ENCODE peak calls at places on chromosomes 3 and 15, in nine cellular contexts. C is GM23248, X is H9, U is neuronal stem cell, L is A549, N is OCI-LY7, H is IMR-90, A is hepatocyte, G is GM23338. E is an unnamed sample.

GRCh38 chr15:75036269-75036668 is 12.9 kb downstream of the PPCDC start:
- DNase-seq in C (peak; percentile 30), X (peak; percentile 91), U (no peak), L (peak; percentile 44), N (no peak), H (no peak), A (peak; percentile 80), G (peak; percentile 91), E (no peak)

GRCh38 chr3:16520636-16521579 is 7.4 kb upstream of the RFTN1 start:
- DNase-seq in C (no peak), X (no peak), U (no peak), L (no peak), N (no peak), H (no peak), A (no peak), G (no peak), E (no peak)

GRCh38 chr3:155097009-155097349 is 16.9 kb downstream of the MME start:
- DNase-seq in C (no peak), X (no peak), U (no peak), L (no peak), N (no peak), H (no peak), A (no peak), G (no peak), E (no peak)

GRCh38 chr3:120855665-120856437 is 52.2 kb upstream of the STXBP5L start:
- DNase-seq in C (peak; percentile 94), X (peak; percentile 33), U (no peak), L (peak; percentile 41), N (no peak), H (peak; percentile 74), A (peak; percentile 5), G (peak; percentile 30), E (peak; percentile 94)

GRCh38 chr3:103947062-103947461 is 1419.6 kb upstream of the ALCAM start:
- DNase-seq in C (no peak), X (no peak), U (no peak), L (no peak), N (no peak), H (no peak), A (peak; percentile 6), G (no peak), E (no peak)

GRCh38 chr15:93012793-93013192 is 76.2 kb downstream of the RGMA start:
- DNase-seq in C (no peak), X (no peak), U (no peak), L (no peak), N (no peak), H (no peak), A (no peak), G (no peak), E (no peak)

GRCh38 chr15:90259524-90259923 is 5.9 kb upstream of the NGRN start:
- DNase-seq in C (no peak), X (no peak), U (no peak), L (no peak), N (no peak), H (peak; percentile 10), A (no peak), G (no peak), E (no peak)

GRCh38 chr3:4950351-4950784 is 28.9 kb upstream of the BHLHE40 start:
- DNase-seq in C (no peak), X (no peak), U (no peak), L (no peak), N (no peak), H (no peak), A (no peak), G (no peak), E (no peak)

GRCh38 chr15:99421172-99421656 is 144.6 kb upstream of the MEF2A start:
- DNase-seq in C (no peak), X (no peak), U (no peak), L (no peak), N (no peak), H (peak; percentile 39), A (peak; percentile 54), G (no peak), E (no peak)

GRCh38 chr3:194685723-194686413 is at the start of gene FAM43A:
- DNase-seq in C (peak; percentile 95), X (peak; percentile 90), U (peak; percentile 67), L (peak; percentile 90), N (peak; percentile 90), H (peak; percentile 95), A (peak; percentile 89), G (peak; percentile 95), E (peak; percentile 94)

GRCh38 chr3:123883656-123884257 is 375 bp downstream of the MYLK start:
- DNase-seq in C (peak; percentile 51), X (peak; percentile 51), U (peak; percentile 32), L (peak; percentile 16), N (no peak), H (no peak), A (peak; percentile 20), G (peak; percentile 69), E (no peak)

GRCh38 chr3:156811092-156811862 is 14.9 kb upstream of the LEKR1 start:
- DNase-seq in C (peak; percentile 79), X (no peak), U (peak; percentile 9), L (no peak), N (no peak), H (peak; percentile 80), A (no peak), G (no peak), E (peak; percentile 89)

GRCh38 chr3:129602730-129603560 is 3.5 kb downstream of the PLXND1 start:
- DNase-seq in C (peak; percentile 96), X (peak; percentile 79), U (no peak), L (peak; percentile 81), N (no peak), H (peak; percentile 95), A (peak; percentile 69), G (peak; percentile 74), E (peak; percentile 92)

GRCh38 chr3:108818404-108818803 is 4.2 kb upstream of the TRAT1 start:
- DNase-seq in C (peak; percentile 0), X (peak; percentile 70), U (peak; percentile 11), L (peak; percentile 52), N (peak; percentile 21), H (peak; percentile 10), A (peak; percentile 64), G (peak; percentile 84), E (peak; percentile 8)

GRCh38 chr3:159895430-159895829 is 93.2 kb upstream of the IL12A start:
- DNase-seq in C (no peak), X (no peak), U (no peak), L (no peak), N (no peak), H (no peak), A (no peak), G (no peak), E (no peak)

GRCh38 chr3:159897331-159898075 is 91.1 kb upstream of the IL12A start:
- DNase-seq in C (peak; percentile 62), X (no peak), U (no peak), L (no peak), N (no peak), H (peak; percentile 81), A (no peak), G (no peak), E (peak; percentile 74)

GRCh38 chr3:159896543-159896942 is 92.1 kb upstream of the IL12A start:
- DNase-seq in C (no peak), X (no peak), U (no peak), L (no peak), N (no peak), H (no peak), A (no peak), G (no peak), E (no peak)

GRCh38 chr3:159899198-159899597 is 89.4 kb upstream of the IL12A start:
- DNase-seq in C (no peak), X (no peak), U (no peak), L (no peak), N (no peak), H (no peak), A (no peak), G (no peak), E (peak; percentile 46)

GRCh38 chr3:159898147-159898546 is 90.5 kb upstream of the IL12A start:
- DNase-seq in C (no peak), X (no peak), U (no peak), L (no peak), N (no peak), H (no peak), A (no peak), G (no peak), E (no peak)
- H3K4me2 ChIP-seq in C (peak overlapping the region; percentile 23), X (no peak overlapping the region), U (no peak overlapping the region), L (no peak overlapping the region), N (no peak overlapping the region), H (no peak overlapping the region), A (no peak overlapping the region), G (no peak overlapping the region), E (no peak overlapping the region)

GRCh38 chr3:185656321-185656840 is 70.3 kb downstream of the SENP2 start:
- DNase-seq in C (peak; percentile 98), X (no peak), U (no peak), L (no peak), N (no peak), H (peak; percentile 99), A (peak; percentile 65), G (no peak), E (peak; percentile 98)

GRCh38 chr3:185653949-185654757 is 68.1 kb downstream of the SENP2 start:
- DNase-seq in C (no peak), X (no peak), U (no peak), L (no peak), N (no peak), H (no peak), A (no peak), G (no peak), E (peak; percentile 66)

GRCh38 chr3:185657211-185657610 is 71.1 kb downstream of the SENP2 start:
- DNase-seq in C (no peak), X (no peak), U (no peak), L (no peak), N (no peak), H (no peak), A (no peak), G (no peak), E (no peak)

GRCh38 chr3:185654758-185655145 is 68.7 kb downstream of the SENP2 start:
- DNase-seq in C (no peak), X (no peak), U (no peak), L (no peak), N (no peak), H (no peak), A (no peak), G (no peak), E (no peak)

GRCh38 chr3:185655426-185656320 is 69.6 kb downstream of the SENP2 start:
- DNase-seq in C (no peak), X (no peak), U (no peak), L (no peak), N (no peak), H (no peak), A (no peak), G (no peak), E (no peak)
- H3K4me2 ChIP-seq in C (peak overlapping the region; percentile 49), X (no peak overlapping the region), U (no peak overlapping the region), L (no peak overlapping the region), N (no peak overlapping the region), H (peak overlapping the region; percentile 8), A (no peak overlapping the region), G (no peak overlapping the region), E (peak overlapping the region; percentile 37)

GRCh38 chr3:177337548-177338331 is 140.5 kb upstream of the TBL1XR1 start:
- DNase-seq in C (peak; percentile 84), X (no peak), U (no peak), L (no peak), N (no peak), H (peak; percentile 82), A (no peak), G (no peak), E (peak; percentile 85)
- H3K4me2 ChIP-seq in C (peak overlapping the region; percentile 5), X (no peak overlapping the region), U (no peak overlapping the region), L (peak overlapping the region; percentile 15), N (peak overlapping the region; percentile 16), H (no peak overlapping the region), A (no peak overlapping the region), G (no peak overlapping the region), E (no peak overlapping the region)

DNA sequence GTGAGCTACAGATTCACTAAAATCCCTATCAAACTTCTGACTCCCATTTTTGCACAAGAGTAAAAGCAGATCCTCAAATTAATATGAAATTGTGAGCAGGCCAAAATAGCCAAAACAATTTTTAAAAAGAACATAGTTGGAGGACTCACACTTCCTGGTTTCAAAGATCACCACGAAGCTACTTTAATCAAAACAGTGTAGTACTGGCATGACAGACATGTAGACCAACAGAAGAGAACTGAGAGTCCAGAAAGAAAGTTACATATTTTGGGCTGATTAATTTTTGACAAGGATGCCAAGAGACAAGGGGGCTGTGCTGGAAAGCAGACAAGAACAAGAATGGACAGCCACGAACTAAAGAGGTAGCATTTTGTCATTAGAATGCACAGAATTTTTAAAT is 14.2 kb downstream of the RYK start:
- DNase-seq in C (no peak), X (no peak), U (no peak), L (no peak), N (no peak), H (no peak), A (no peak), G (no peak), E (no peak)
- H3K4me2 ChIP-seq in C (peak overlapping the region; percentile 39), X (no peak overlapping the region), U (no peak overlapping the region), L (peak overlapping the region; percentile 34), N (no peak overlapping the region), H (peak overlapping the region; percentile 62), A (peak overlapping the region; percentile 22), G (no peak overlapping the region), E (no peak overlapping the region)

E was measured in astrocyte.